ENCODE peak calls at places on chromosomes 11 and 22, in nine cellular contexts. S is kidney tubule cell; X is CD4-positive, alpha-beta memory T cell; H is heart left ventricle; K is T-helper 9 cell; F is neural crest cell; B is dorsolateral prefrontal cortex; P is substantia nigra; Q is iris pigment epithelial cell. V is an unnamed sample.

GRCh38 chr22:22552630-22553029 is 6.4 kb downstream of the PRAME start:
- DNase-seq in S (no peak), X (no peak), H (no peak), K (no peak), F (peak), B (no peak), P (no peak), Q (no peak), V (peak)

GRCh38 chr22:29205598-29206371 is at the start of gene EMID1:
- DNase-seq in S (peak), X (peak), H (peak), K (no peak), F (no peak), B (no peak), P (no peak), Q (peak), V (peak)

GRCh38 chr11:95500466-95500865 is 269.5 kb upstream of the SESN3 start:
- DNase-seq in S (no peak), X (no peak), H (no peak), K (no peak), F (no peak), B (no peak), P (no peak), Q (no peak), V (no peak)

GRCh38 chr11:44729718-44730117 is 3.0 kb downstream of the TSPAN18 start:
- DNase-seq in S (no peak), X (no peak), H (no peak), K (no peak), F (no peak), B (no peak), P (no peak), Q (no peak), V (no peak)

GRCh38 chr11:127619946-127620345 is 619.4 kb upstream of the KIRREL3 start:
- DNase-seq in S (no peak), X (no peak), H (no peak), K (no peak), F (no peak), B (no peak), P (no peak), Q (no peak), V (no peak)

GRCh38 chr11:134529212-134530096 is 117.4 kb upstream of the B3GAT1 start:
- DNase-seq in S (no peak), X (no peak), H (no peak), K (no peak), F (no peak), B (no peak), P (no peak), Q (no peak), V (no peak)

GRCh38 chr11:69669486-69669885 is 5.7 kb downstream of the LTO1 start:
- DNase-seq in S (no peak), X (no peak), H (no peak), K (no peak), F (no peak), B (no peak), P (no peak), Q (no peak), V (no peak)

GRCh38 chr11:43708776-43709175 is 28.2 kb downstream of the HSD17B12 start:
- DNase-seq in S (no peak), X (no peak), H (no peak), K (no peak), F (no peak), B (no peak), P (no peak), Q (no peak), V (no peak)

GRCh38 chr11:16902979-16903378 is 111.2 kb downstream of the PLEKHA7 start:
- DNase-seq in S (peak), X (no peak), H (no peak), K (no peak), F (no peak), B (no peak), P (no peak), Q (peak), V (no peak)

GRCh38 chr22:49233507-49234100 is 594.1 kb downstream of the BRD1 start:
- DNase-seq in S (no peak), X (no peak), H (no peak), K (no peak), F (no peak), B (no peak), P (no peak), Q (no peak), V (no peak)

GRCh38 chr11:17510507-17511206 is 33.6 kb downstream of the USH1C start:
- DNase-seq in S (no peak), X (no peak), H (no peak), K (no peak), F (no peak), B (no peak), P (no peak), Q (no peak), V (peak)

GRCh38 chr11:10066441-10066840 is 227.6 kb downstream of the SBF2 start:
- DNase-seq in S (no peak), X (no peak), H (no peak), K (no peak), F (no peak), B (no peak), P (no peak), Q (no peak), V (no peak)

GRCh38 chr22:44557064-44557748 is 59.2 kb upstream of the RTL6 start:
- DNase-seq in S (no peak), X (no peak), H (no peak), K (no peak), F (no peak), B (no peak), P (no peak), Q (no peak), V (no peak)

GRCh38 chr11:123197711-123198110 is 2.7 kb upstream of the CLMP start:
- DNase-seq in S (peak), X (no peak), H (no peak), K (no peak), F (no peak), B (no peak), P (no peak), Q (peak), V (peak)

GRCh38 chr11:2693851-2694261 is 5.9 kb downstream of the KCNQ1OT1 start:
- DNase-seq in S (no peak), X (no peak), H (peak), K (no peak), F (no peak), B (no peak), P (no peak), Q (no peak), V (no peak)